ENCODE peak calls at places on chromosomes 13 and 19, in six cellular contexts. H is CD4-positive, alpha-beta memory T cell; Y is HFF-Myc; R is heart right ventricle; E is IMR-90; D is fibroblast of pulmonary artery. U is an unnamed sample.

GRCh38 chr19:42143341-42144234 is 11.3 kb upstream of the POU2F2 start:
- DNase-seq in H (no peak), Y (no peak), R (no peak), E (peak), D (peak), U (no peak)

GRCh38 chr13:23600534-23600933 is 30.3 kb downstream of the TNFRSF19 start:
- DNase-seq in H (no peak), Y (no peak), R (no peak), E (no peak), D (no peak), U (no peak)

GRCh38 chr13:47455581-47455980 is 545.5 kb downstream of the SUCLA2 start:
- DNase-seq in H (no peak), Y (no peak), R (no peak), E (no peak), D (peak), U (no peak)

GRCh38 chr19:16339361-16339725 is 14.7 kb downstream of the KLF2 start:
- DNase-seq in H (no peak), Y (no peak), R (no peak), E (no peak), D (no peak), U (no peak)

GRCh38 chr13:98674968-98675528 is 77.4 kb downstream of the SLC15A1 start:
- DNase-seq in H (no peak), Y (no peak), R (no peak), E (no peak), D (no peak), U (no peak)

GRCh38 chr13:113532156-113532806 is 41.8 kb upstream of the DCUN1D2 start:
- DNase-seq in H (no peak), Y (no peak), R (no peak), E (peak), D (peak), U (no peak)

GRCh38 chr13:20080377-20081164 is 80.3 kb downstream of the GJA3 start:
- DNase-seq in H (no peak), Y (no peak), R (no peak), E (no peak), D (no peak), U (no peak)

GRCh38 chr13:68304287-68304893 is 1074.3 kb upstream of the PCDH9 start:
- DNase-seq in H (no peak), Y (no peak), R (no peak), E (no peak), D (peak), U (no peak)

GRCh38 chr19:44007473-44007872 is 4.7 kb downstream of the ZNF230 start:
- DNase-seq in H (no peak), Y (no peak), R (no peak), E (no peak), D (no peak), U (no peak)

GRCh38 chr19:44005968-44006367 is 3.2 kb downstream of the ZNF230 start:
- DNase-seq in H (no peak), Y (no peak), R (no peak), E (peak), D (peak), U (no peak)

DNA sequence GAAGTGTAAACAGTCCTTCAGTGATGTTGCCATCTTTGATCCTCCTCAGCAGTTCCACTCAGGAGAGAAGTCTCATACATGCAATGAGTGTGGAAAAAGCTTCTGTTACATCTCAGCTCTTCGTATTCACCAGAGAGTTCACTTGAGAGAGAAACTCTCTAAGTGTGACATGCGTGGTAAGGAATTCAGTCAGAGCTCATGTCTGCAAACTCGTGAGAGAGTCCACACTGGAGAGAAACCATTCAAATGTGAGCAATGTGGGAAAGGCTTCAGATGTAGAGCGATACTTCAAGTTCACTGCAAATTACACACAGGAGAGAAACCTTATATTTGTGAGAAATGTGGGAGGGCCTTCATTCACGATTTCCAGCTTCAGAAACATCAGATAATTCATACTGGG is 7.7 kb downstream of the ZNF230 start:
- DNase-seq in H (no peak), Y (no peak), R (no peak), E (no peak), D (no peak), U (no peak)
- H3K4me3 ChIP-seq in H (no peak), Y (no peak), R (no peak), E (no peak), D (no peak), U (no peak)

GRCh38 chr13:33349996-33350826 is 64.7 kb upstream of the STARD13 start:
- DNase-seq in H (no peak), Y (no peak), R (peak), E (peak), D (peak), U (no peak)
- H3K4me3 ChIP-seq in H (no peak), Y (peak), R (peak), E (peak), D (peak), U (peak)

GRCh38 chr19:44607917-44608316 is 5.4 kb upstream of the IGSF23 start:
- DNase-seq in H (no peak), Y (no peak), R (no peak), E (no peak), D (no peak), U (no peak)
- H3K4me3 ChIP-seq in H (no peak), Y (no peak), R (no peak), E (no peak), D (no peak), U (no peak)

GRCh38 chr19:2454962-2455409 is 1.8 kb downstream of the LMNB2 start:
- DNase-seq in H (no peak), Y (no peak), R (no peak), E (no peak), D (no peak), U (no peak)

GRCh38 chr19:2453431-2454025 is 3.2 kb downstream of the LMNB2 start:
- DNase-seq in H (no peak), Y (no peak), R (no peak), E (no peak), D (no peak), U (no peak)

GRCh38 chr19:2455481-2456300 is 1.1 kb downstream of the LMNB2 start:
- DNase-seq in H (peak), Y (no peak), R (peak), E (no peak), D (no peak), U (no peak)

GRCh38 chr19:2456301-2456570 is 523 bp downstream of the LMNB2 start:
- DNase-seq in H (no peak), Y (no peak), R (no peak), E (no peak), D (no peak), U (no peak)

GRCh38 chr19:2454199-2454961 is 2.4 kb downstream of the LMNB2 start:
- DNase-seq in H (no peak), Y (no peak), R (no peak), E (no peak), D (no peak), U (no peak)
- H3K4me3 ChIP-seq in H (no peak), Y (peak), R (no peak), E (no peak), D (no peak), U (no peak)

DNA sequence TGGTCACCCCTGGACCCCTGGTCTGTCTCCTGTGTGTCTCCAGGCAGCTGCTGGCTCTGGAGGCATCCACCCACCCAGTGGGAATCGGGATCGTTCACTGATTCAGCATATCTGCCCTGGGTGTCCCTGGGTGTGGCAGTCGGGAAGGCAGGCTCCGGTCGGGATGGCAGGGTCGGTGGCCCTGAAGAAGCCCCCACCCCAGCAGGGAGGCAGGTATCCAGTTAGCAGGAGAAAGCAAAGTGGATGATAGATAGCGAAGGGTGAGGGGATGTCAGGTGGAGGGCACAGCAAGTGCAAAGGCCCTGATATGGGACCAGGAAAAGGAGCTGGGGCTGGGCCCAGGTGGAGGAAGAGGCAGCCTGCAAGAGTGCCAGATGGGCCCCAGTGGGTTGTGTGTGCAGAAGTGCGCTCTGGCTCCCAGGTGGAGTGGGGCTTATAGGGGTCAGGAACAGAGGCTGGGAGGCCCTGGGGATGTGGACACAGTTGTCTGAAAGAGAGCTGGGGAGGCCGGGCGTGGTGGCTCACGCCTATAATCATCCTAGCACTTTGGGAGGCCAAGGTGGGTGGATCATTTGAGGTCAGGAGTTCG is 2.3 kb downstream of the SSBP4 start:
- DNase-seq in H (peak), Y (no peak), R (no peak), E (no peak), D (no peak), U (no peak)
- H3K4me3 ChIP-seq in H (peak), Y (peak), R (peak), E (no peak), D (peak), U (no peak)

DNA sequence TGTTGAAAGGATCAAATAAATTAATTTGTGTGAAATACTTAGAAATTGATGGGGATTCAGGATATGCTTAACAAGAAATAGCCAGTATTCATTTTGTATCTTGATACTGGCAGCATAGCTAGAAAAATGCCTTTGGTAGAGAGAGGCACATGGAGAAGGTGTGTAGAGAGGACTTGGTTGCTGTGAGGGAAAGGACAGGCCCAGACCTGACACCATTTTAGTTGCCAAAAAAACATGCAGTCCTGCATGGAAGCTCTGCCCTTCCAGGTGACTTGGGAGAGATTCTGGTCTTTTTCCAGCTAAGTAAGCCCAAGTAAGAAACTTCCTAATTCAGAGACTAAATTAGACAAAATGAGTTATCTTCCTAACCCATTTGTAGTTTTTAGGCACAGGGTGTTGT is 335.0 kb downstream of the RFC3 start:
- DNase-seq in H (no peak), Y (no peak), R (no peak), E (no peak), D (no peak), U (no peak)
- H3K4me3 ChIP-seq in H (no peak), Y (no peak), R (no peak), E (no peak), D (no peak), U (no peak)

U was measured in esophagus squamous epithelium.